ENCODE peak calls at places on chromosomes 2 and 18, in four cellular contexts. N is RPMI8226, W is tibial nerve, P is T1000. T is an unnamed sample.

GRCh38 chr18:44841769-44842587 is 161.3 kb downstream of the SETBP1 start:
- DNase-seq in P (no peak), N (no peak), W (no peak), T (no peak)

GRCh38 chr18:76557026-76557575 is 62.1 kb upstream of the ZNF516 start:
- DNase-seq in W (no peak), P (no peak), N (no peak), T (no peak)

GRCh38 chr2:207505728-207506127 is 24.0 kb upstream of the CREB1 start:
- DNase-seq in P (no peak), N (no peak), W (no peak), T (no peak)

GRCh38 chr2:104864751-104865470 is 11.0 kb downstream of the POU3F3 start:
- DNase-seq in W (no peak), N (no peak), P (no peak), T (no peak)

GRCh38 chr2:159650574-159650973 is 34.2 kb upstream of the BAZ2B start:
- DNase-seq in W (no peak), P (no peak), N (no peak), T (no peak)

GRCh38 chr2:151200277-151200676 is 61.4 kb downstream of the RBM43 start:
- DNase-seq in P (no peak), W (no peak), N (no peak), T (no peak)

GRCh38 chr2:26064846-26065245 is 31.0 kb downstream of the RAB10 start:
- DNase-seq in N (no peak), W (no peak), P (no peak), T (no peak)

GRCh38 chr2:172095905-172096660 is 6.6 kb downstream of the DLX2 start:
- DNase-seq in N (no peak), W (no peak), P (no peak), T (peak)

GRCh38 chr18:37861981-37862380 is 296.4 kb upstream of the CELF4 start:
- DNase-seq in P (no peak), N (no peak), W (no peak), T (no peak)

GRCh38 chr18:45715212-45715780 is 8.7 kb upstream of the SLC14A1 start:
- DNase-seq in W (no peak), P (peak), N (no peak), T (no peak)

GRCh38 chr2:28956415-28956826 is 24.7 kb upstream of the TOGARAM2 start:
- DNase-seq in W (no peak), P (no peak), N (no peak), T (no peak)

GRCh38 chr2:196123679-196124373 is 47.6 kb downstream of the STK17B start:
- DNase-seq in N (no peak), P (no peak), W (no peak), T (no peak)

GRCh38 chr2:220847587-220847986 is 724.5 kb downstream of the EPHA4 start:
- DNase-seq in N (no peak), W (no peak), P (peak), T (peak)

GRCh38 chr2:231380991-231381847 is 14.3 kb upstream of the B3GNT7 start:
- DNase-seq in P (no peak), N (no peak), W (no peak), T (no peak)

GRCh38 chr2:127664065-127664894 is 11.1 kb downstream of the LIMS2 start:
- DNase-seq in W (no peak), P (no peak), N (no peak), T (no peak)

GRCh38 chr2:132383956-132384355 is 32.6 kb upstream of the GPR39 start:
- DNase-seq in W (no peak), P (no peak), N (no peak), T (no peak)

GRCh38 chr18:53458266-53458665 is 766.2 kb downstream of the MBD2 start:
- DNase-seq in N (no peak), P (no peak), W (no peak), T (no peak)

GRCh38 chr2:111101592-111101991 is 19.1 kb upstream of the BCL2L11 start:
- DNase-seq in W (no peak), P (no peak), N (no peak), T (no peak)

GRCh38 chr2:20567926-20568179 is 83.0 kb downstream of the HS1BP3 start:
- DNase-seq in P (no peak), N (no peak), W (no peak), T (no peak)

GRCh38 chr2:71602581-71602980 is 149.2 kb downstream of the DYSF start:
- DNase-seq in P (no peak), N (no peak), W (no peak), T (no peak)

GRCh38 chr18:75218064-75218463 is 7.5 kb downstream of the TSHZ1 start:
- DNase-seq in P (no peak), W (no peak), N (no peak), T (no peak)

GRCh38 chr18:60446821-60447220 is 74.2 kb upstream of the MC4R start:
- DNase-seq in N (no peak), W (no peak), P (no peak), T (no peak)

GRCh38 chr2:237858294-237859081 is 935 bp upstream of the RAMP1 start:
- DNase-seq in W (peak), P (no peak), N (peak), T (peak)

GRCh38 chr2:177314194-177314593 is 49.7 kb upstream of the NFE2L2 start:
- DNase-seq in P (no peak), N (no peak), W (no peak), T (no peak)

GRCh38 chr2:217685255-217685605 is 317.6 kb downstream of the TNS1 start:
- DNase-seq in W (peak), N (no peak), P (no peak), T (peak)

GRCh38 chr18:63161728-63162195 is 157.8 kb downstream of the BCL2 start:
- DNase-seq in W (peak), N (peak), P (peak), T (peak)

GRCh38 chr2:235532307-235532706 is 38.5 kb downstream of the AGAP1 start:
- DNase-seq in N (no peak), P (no peak), W (no peak), T (no peak)

GRCh38 chr18:62710417-62710816 is 4.9 kb upstream of the PHLPP1 start:
- DNase-seq in N (no peak), W (no peak), P (no peak), T (no peak)

GRCh38 chr2:58045580-58046334 is 849 bp upstream of the VRK2 start:
- DNase-seq in N (peak), P (no peak), W (no peak), T (no peak)

GRCh38 chr18:63773616-63774015 is 1.6 kb upstream of the SERPINB7 start:
- DNase-seq in N (no peak), W (no peak), P (no peak), T (no peak)

GRCh38 chr2:202762546-202762945 is 109.0 kb downstream of the ICA1L start:
- DNase-seq in W (no peak), P (no peak), N (no peak), T (no peak)